ENCODE peak calls at places on chromosomes 4 and X, in four cellular contexts. B is progenitor cell of endocrine pancreas, U is pons, Q is BE2C. S is an unnamed sample.

GRCh38 chr4:52824603-52825310 is 37.4 kb upstream of the RASL11B start:
- DNase-seq in U (no peak), Q (no peak), B (no peak), S (no peak)

GRCh38 chr4:57071340-57071739 is 38.8 kb downstream of the IGFBP7 start:
- DNase-seq in U (no peak), Q (no peak), B (no peak), S (no peak)

GRCh38 chrX:39725114-39725513 is 372.6 kb downstream of the BCOR start:
- DNase-seq in U (no peak), B (no peak), Q (no peak), S (peak; percentile 53)

GRCh38 chrX:151982217-151982616 is 7.7 kb upstream of the GABRE start:
- DNase-seq in B (no peak), Q (no peak), U (no peak), S (no peak)

GRCh38 chrX:64894454-64895038 is 81.7 kb downstream of the ZC4H2 start:
- DNase-seq in Q (peak; percentile 36), B (peak; percentile 14), U (peak; percentile 4), S (no peak)

GRCh38 chr4:165537028-165537648 is 158.3 kb downstream of the CPE start:
- DNase-seq in Q (no peak), B (no peak), U (peak; percentile 67), S (no peak)

GRCh38 chr4:184843984-184844554 is 18.3 kb upstream of the ACSL1 start:
- DNase-seq in B (no peak), U (no peak), Q (no peak), S (no peak)

GRCh38 chr4:168666531-168666930 is 169.7 kb downstream of the PALLD start:
- DNase-seq in Q (no peak), B (no peak), U (no peak), S (no peak)

GRCh38 chr4:124974163-124974562 is 261.6 kb upstream of the ANKRD50 start:
- DNase-seq in U (no peak), B (no peak), Q (no peak), S (no peak)

GRCh38 chr4:7301846-7302630 is 109.7 kb downstream of the SORCS2 start:
- DNase-seq in Q (no peak), B (no peak), U (no peak), S (no peak)

GRCh38 chr4:52915730-52916129 is 53.6 kb downstream of the RASL11B start:
- DNase-seq in U (no peak), B (no peak), Q (no peak), S (no peak)

GRCh38 chr4:152500308-152500707 is 35.6 kb downstream of the FBXW7 start:
- DNase-seq in U (no peak), B (no peak), Q (no peak), S (no peak)

GRCh38 chr4:8472689-8473197 is 32.2 kb downstream of the TRMT44 start:
- DNase-seq in Q (no peak), U (peak; percentile 8), B (no peak), S (no peak)

GRCh38 chr4:132333723-132334045 is 815.4 kb upstream of the PCDH10 start:
- DNase-seq in Q (no peak), B (no peak), U (no peak), S (no peak)

GRCh38 chrX:14506866-14507265 is 22.5 kb upstream of the GLRA2 start:
- DNase-seq in U (no peak), B (no peak), Q (no peak), S (no peak)

GRCh38 chr4:152643153-152644035 is 36.4 kb downstream of the TMEM154 start:
- DNase-seq in Q (no peak), B (no peak), U (peak; percentile 39), S (no peak)

GRCh38 chrX:12332786-12333347 is 194.6 kb downstream of the FRMPD4 start:
- DNase-seq in U (no peak), Q (no peak), B (no peak), S (no peak)

GRCh38 chr4:184612089-184612488 is 37.2 kb downstream of the CASP3 start:
- DNase-seq in B (no peak), U (no peak), Q (no peak), S (no peak)

GRCh38 chrX:123291623-123292022 is 107.5 kb downstream of the GRIA3 start:
- DNase-seq in Q (no peak), U (peak; percentile 6), B (no peak), S (no peak)